ENCODE peak calls at places on chromosomes 3 and 15, in four cellular contexts. One of them, this sample, is unnamed.

GRCh38 chr3:33096103-33096868 is 660 bp downstream of the GLB1 start:
- DNase-seq in tibial nerve: peak
- DNase-seq in stomach: peak
- DNase-seq in heart left ventricle: peak
- DNase-seq in this sample: peak

GRCh38 chr15:95761742-95762141 is 568.8 kb upstream of the NR2F2 start:
- DNase-seq in tibial nerve: no peak
- DNase-seq in stomach: no peak
- DNase-seq in heart left ventricle: no peak
- DNase-seq in this sample: no peak

GRCh38 chr3:42680806-42681205 is 4.5 kb upstream of the KLHL40 start:
- DNase-seq in tibial nerve: no peak
- DNase-seq in heart left ventricle: no peak
- DNase-seq in stomach: no peak
- DNase-seq in this sample: no peak

GRCh38 chr3:99842826-99843589 is 25.3 kb downstream of the CMSS1 start:
- DNase-seq in tibial nerve: no peak
- DNase-seq in stomach: no peak
- DNase-seq in heart left ventricle: no peak
- DNase-seq in this sample: no peak

GRCh38 chr3:39143051-39143885 is 10.1 kb downstream of the CSRNP1 start:
- DNase-seq in stomach: no peak
- DNase-seq in tibial nerve: no peak
- DNase-seq in heart left ventricle: no peak
- DNase-seq in this sample: no peak

GRCh38 chr3:188486126-188486525 is 332.2 kb downstream of the LPP start:
- DNase-seq in heart left ventricle: no peak
- DNase-seq in stomach: no peak
- DNase-seq in tibial nerve: no peak
- DNase-seq in this sample: no peak

GRCh38 chr3:19937459-19938362 is 3.7 kb upstream of the EFHB start:
- DNase-seq in stomach: no peak
- DNase-seq in tibial nerve: no peak
- DNase-seq in heart left ventricle: no peak
- DNase-seq in this sample: no peak

GRCh38 chr15:90015749-90016148 is 14.6 kb downstream of the ZNF710 start:
- DNase-seq in stomach: peak
- DNase-seq in tibial nerve: no peak
- DNase-seq in heart left ventricle: no peak
- DNase-seq in this sample: no peak

GRCh38 chr3:39000008-39000450 is 51.7 kb downstream of the SCN11A start:
- DNase-seq in stomach: no peak
- DNase-seq in heart left ventricle: no peak
- DNase-seq in tibial nerve: no peak
- DNase-seq in this sample: no peak

GRCh38 chr3:184864012-184864411 is 52.0 kb downstream of the VPS8 start:
- DNase-seq in stomach: no peak
- DNase-seq in heart left ventricle: no peak
- DNase-seq in tibial nerve: no peak
- DNase-seq in this sample: no peak

GRCh38 chr15:78276032-78276943 is 11.9 kb downstream of the DNAJA4 start:
- DNase-seq in stomach: no peak
- DNase-seq in tibial nerve: no peak
- DNase-seq in heart left ventricle: no peak
- DNase-seq in this sample: no peak

GRCh38 chr3:184727357-184728060 is 15.6 kb upstream of the MAGEF1 start:
- DNase-seq in heart left ventricle: peak
- DNase-seq in stomach: peak
- DNase-seq in tibial nerve: peak
- DNase-seq in this sample: peak

GRCh38 chr3:106628407-106628806 is 748.8 kb upstream of the CCDC54 start:
- DNase-seq in heart left ventricle: no peak
- DNase-seq in tibial nerve: no peak
- DNase-seq in stomach: no peak
- DNase-seq in this sample: no peak

GRCh38 chr15:70354260-70354894 is 256.7 kb upstream of the TLE3 start:
- DNase-seq in stomach: no peak
- DNase-seq in tibial nerve: no peak
- DNase-seq in heart left ventricle: peak
- DNase-seq in this sample: no peak

GRCh38 chr3:32948625-32949445 is 2.6 kb upstream of the CCR4 start:
- DNase-seq in heart left ventricle: no peak
- DNase-seq in stomach: no peak
- DNase-seq in tibial nerve: no peak
- DNase-seq in this sample: no peak

DNA sequence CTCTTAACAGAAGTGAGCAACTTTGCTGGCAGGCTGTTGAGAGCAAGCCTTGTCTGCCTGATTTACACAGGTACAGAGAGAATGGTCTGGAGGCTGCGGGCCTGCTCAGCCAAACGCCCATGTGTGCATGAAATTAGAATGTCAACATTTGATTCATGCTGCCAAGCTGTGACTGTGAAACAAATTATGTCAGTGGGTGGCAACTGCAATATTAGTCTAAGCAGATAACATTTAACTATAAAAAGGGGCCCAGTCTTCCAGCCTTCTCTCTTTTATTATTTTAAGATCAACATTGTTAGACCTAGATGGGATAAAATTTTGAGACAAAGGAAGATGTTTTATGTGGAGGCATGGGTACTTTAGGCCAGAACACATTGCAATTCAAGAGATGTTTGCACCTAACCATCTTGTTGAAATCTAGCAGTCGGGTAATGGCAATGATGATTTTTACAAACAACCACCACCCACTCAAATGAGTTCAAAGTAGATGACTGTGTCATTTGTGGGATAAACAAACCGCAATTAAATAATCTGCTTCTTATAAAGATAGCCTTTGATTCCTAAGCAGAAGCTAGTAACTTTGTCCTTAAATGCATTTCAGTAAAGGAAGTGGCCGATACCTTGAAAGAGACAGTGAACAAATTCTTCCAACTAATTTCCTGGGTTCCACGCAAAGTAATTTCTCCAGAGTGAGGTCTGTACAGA is 70.2 kb downstream of the FOXB1 start:
- DNase-seq in tibial nerve: no peak
- DNase-seq in stomach: peak
- DNase-seq in heart left ventricle: no peak
- DNase-seq in this sample: no peak
- H3K27ac ChIP-seq in tibial nerve: no peak
- H3K27ac ChIP-seq in stomach: no peak
- H3K27ac ChIP-seq in heart left ventricle: no peak
- H3K27ac ChIP-seq in this sample: no peak

GRCh38 chr3:169232863-169233262 is 430.6 kb downstream of the MECOM start:
- DNase-seq in tibial nerve: no peak
- DNase-seq in heart left ventricle: no peak
- DNase-seq in stomach: no peak
- DNase-seq in this sample: no peak

GRCh38 chr3:169227911-169228310 is 435.6 kb downstream of the MECOM start:
- DNase-seq in heart left ventricle: no peak
- DNase-seq in tibial nerve: no peak
- DNase-seq in stomach: no peak
- DNase-seq in this sample: no peak

GRCh38 chr3:169228522-169228921 is 435.0 kb downstream of the MECOM start:
- DNase-seq in stomach: no peak
- DNase-seq in tibial nerve: no peak
- DNase-seq in heart left ventricle: no peak
- DNase-seq in this sample: no peak
- H3K4me3 ChIP-seq in stomach: no peak
- H3K4me3 ChIP-seq in tibial nerve: no peak
- H3K4me3 ChIP-seq in heart left ventricle: peak
- H3K4me3 ChIP-seq in this sample: no peak

DNA sequence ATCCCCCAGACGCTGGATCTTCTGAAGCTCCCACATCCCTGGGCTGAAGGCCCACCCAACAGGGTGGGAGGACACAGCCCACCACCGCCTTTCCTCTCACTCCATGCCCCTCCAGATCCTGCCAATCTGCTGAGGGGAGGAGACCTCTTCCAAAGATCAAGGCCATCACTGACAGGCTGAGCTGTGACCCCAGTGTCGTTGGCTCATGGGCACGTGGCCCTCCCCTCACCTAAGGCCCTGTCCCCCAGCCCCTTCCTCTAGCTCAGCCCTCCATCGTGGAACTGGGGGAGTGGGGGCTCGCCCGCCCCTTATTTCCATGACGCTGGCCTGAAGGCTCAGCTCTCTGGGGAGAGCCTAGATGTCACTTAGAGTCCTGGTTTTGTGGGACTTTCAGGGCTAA is 10.4 kb downstream of the C3orf18 start:
- DNase-seq in heart left ventricle: no peak
- DNase-seq in stomach: no peak
- DNase-seq in tibial nerve: no peak
- DNase-seq in this sample: no peak
- TF ChIP-seq POLR2A in heart left ventricle: no peak
- TF ChIP-seq POLR2A in stomach: no peak
- TF ChIP-seq POLR2A in tibial nerve: no peak
- TF ChIP-seq POLR2A in this sample: no peak

DNA sequence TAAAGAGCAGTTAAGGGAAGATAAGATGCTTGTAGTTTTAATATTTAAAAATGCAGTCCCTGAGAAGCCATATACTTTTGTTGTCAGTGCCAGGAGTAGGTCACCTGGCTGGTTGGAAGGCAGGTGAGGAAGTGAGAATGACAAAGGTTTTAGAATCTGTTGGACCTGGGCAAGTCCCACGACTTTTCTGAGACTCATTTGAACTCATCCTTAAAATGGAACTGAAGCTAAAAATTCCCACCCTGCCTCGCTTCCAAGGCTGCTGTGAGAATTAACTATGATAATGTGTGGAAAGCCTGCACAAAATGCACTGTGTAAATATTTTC is 77.1 kb downstream of the IQSEC1 start:
- DNase-seq in heart left ventricle: no peak
- DNase-seq in tibial nerve: no peak
- DNase-seq in stomach: no peak
- DNase-seq in this sample: no peak
- H3K27ac ChIP-seq in heart left ventricle: no peak
- H3K27ac ChIP-seq in tibial nerve: no peak
- H3K27ac ChIP-seq in stomach: no peak
- H3K27ac ChIP-seq in this sample: no peak

GRCh38 chr15:80154336-80154735 is 1.5 kb downstream of the FAH start:
- DNase-seq in stomach: no peak
- DNase-seq in tibial nerve: no peak
- DNase-seq in heart left ventricle: no peak
- DNase-seq in this sample: peak
- H3K4me3 ChIP-seq in stomach: no peak
- H3K4me3 ChIP-seq in tibial nerve: no peak
- H3K4me3 ChIP-seq in heart left ventricle: no peak
- H3K4me3 ChIP-seq in this sample: peak

GRCh38 chr3:154251610-154252009 is 72.7 kb downstream of the DHX36 start:
- DNase-seq in stomach: no peak
- DNase-seq in tibial nerve: no peak
- DNase-seq in heart left ventricle: no peak
- DNase-seq in this sample: no peak

GRCh38 chr3:154247806-154248480 is 76.3 kb downstream of the DHX36 start:
- DNase-seq in tibial nerve: no peak
- DNase-seq in heart left ventricle: no peak
- DNase-seq in stomach: no peak
- DNase-seq in this sample: no peak

DNA sequence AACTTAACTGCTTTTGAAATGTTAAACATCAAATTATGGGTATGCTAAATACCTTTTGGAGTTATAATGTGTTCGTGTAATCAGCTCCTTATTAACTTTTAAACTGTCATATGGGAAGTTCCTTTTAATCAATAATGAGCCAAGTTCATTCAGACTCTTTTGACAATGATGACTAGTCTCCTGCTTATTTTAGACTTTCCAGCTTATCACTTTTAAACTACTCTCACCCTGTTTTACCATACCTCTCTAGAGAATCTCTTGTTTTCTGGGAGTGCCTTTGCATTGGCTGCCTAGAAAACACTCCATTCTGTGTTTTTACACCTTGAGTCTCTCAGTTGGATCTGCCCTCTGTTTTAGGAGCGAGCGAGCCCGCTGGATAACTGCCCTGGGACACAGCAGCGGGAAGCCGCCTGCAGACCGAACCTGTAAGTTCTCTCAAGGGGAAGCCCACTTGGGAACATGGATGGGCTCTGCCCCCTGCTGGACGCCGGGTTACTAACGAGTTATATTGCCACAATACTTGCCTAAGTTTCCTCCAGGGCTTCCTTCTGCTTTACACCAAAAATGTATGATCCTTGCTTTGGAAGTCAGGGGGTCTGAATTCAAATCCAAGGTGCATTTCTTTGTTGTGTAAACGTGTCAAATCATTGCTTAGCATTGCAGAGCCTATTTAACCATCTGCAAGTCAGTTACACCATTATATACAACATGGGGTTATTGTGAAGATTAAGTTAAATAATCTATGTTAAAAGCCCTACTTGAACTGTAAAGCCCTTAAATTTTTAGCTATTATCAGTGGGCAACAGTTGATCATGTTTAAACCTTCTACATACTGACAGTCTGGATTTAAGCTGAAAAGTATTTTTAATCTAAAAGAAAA is 71.3 kb downstream of the DHX36 start:
- DNase-seq in stomach: peak
- DNase-seq in heart left ventricle: peak
- DNase-seq in tibial nerve: peak
- DNase-seq in this sample: peak
- TF ChIP-seq POLR2A in stomach: no peak
- TF ChIP-seq POLR2A in heart left ventricle: no peak
- TF ChIP-seq POLR2A in tibial nerve: no peak
- TF ChIP-seq POLR2A in this sample: no peak